ENCODE peak calls at places on chromosomes 1 and 21, in nine cellular contexts. F is stimulated activated CD4-positive, alpha-beta T cell treated with anti-CD3 and anti-CD28 coated beads, Interleukin-4, amount 100 ng/mL, for 48 hours; Z is HEK293T; E is cardiac muscle cell; G is activated naive CD4-positive, alpha-beta T cell; V is HFFc6; N is retinal pigment epithelial cell; B is uterus; J is NT2/D1. P is an unnamed sample.

GRCh38 chr1:234941711-234942320 is 186.8 kb downstream of the TOMM20 start:
- DNase-seq in F (no peak), Z (no peak), E (no peak), G (no peak), V (peak; percentile 26), N (no peak), B (no peak), J (no peak), P (no peak)

GRCh38 chr1:1210726-1211540 is 3.0 kb downstream of the TNFRSF4 start:
- DNase-seq in F (no peak), Z (no peak), E (no peak), G (no peak), V (no peak), N (no peak), B (no peak), J (no peak), P (no peak)

GRCh38 chr21:17612023-17612564 is 607 bp downstream of the BTG3 start:
- DNase-seq in F (peak; percentile 15), Z (no peak), E (peak; percentile 21), G (no peak), V (peak; percentile 4), N (no peak), B (peak; percentile 35), J (peak; percentile 43), P (no peak)

GRCh38 chr1:242219905-242220304 is 221.0 kb upstream of the MAP1LC3C start:
- DNase-seq in F (no peak), Z (no peak), E (no peak), G (no peak), V (no peak), N (no peak), B (no peak), J (no peak), P (no peak)

GRCh38 chr1:153626929-153627796 is at the start of gene S100A13:
- DNase-seq in F (no peak), Z (peak; percentile 94), E (peak; percentile 97), G (no peak), V (peak; percentile 97), N (peak; percentile 87), B (peak; percentile 84), J (peak; percentile 99), P (peak; percentile 97)

GRCh38 chr1:184624051-184624450 is 130.6 kb downstream of the EDEM3 start:
- DNase-seq in F (no peak), Z (no peak), E (no peak), G (no peak), V (no peak), N (no peak), B (no peak), J (no peak), P (no peak)

GRCh38 chr1:9825101-9826074 is 1.6 kb upstream of the CLSTN1 start:
- DNase-seq in F (no peak), Z (peak; percentile 45), E (peak; percentile 15), G (no peak), V (peak; percentile 65), N (no peak), B (peak; percentile 84), J (peak; percentile 40), P (peak; percentile 57)

GRCh38 chr1:21904725-21905520 is 32.2 kb downstream of the HSPG2 start:
- DNase-seq in F (peak; percentile 16), Z (no peak), E (no peak), G (no peak), V (peak; percentile 76), N (peak; percentile 92), B (peak; percentile 85), J (no peak), P (peak; percentile 93)

GRCh38 chr1:67788251-67788796 is 44.9 kb downstream of the GNG12 start:
- DNase-seq in F (no peak), Z (no peak), E (no peak), G (no peak), V (no peak), N (no peak), B (no peak), J (no peak), P (no peak)

GRCh38 chr1:30322859-30323257 is 400.5 kb downstream of the MATN1 start:
- DNase-seq in F (no peak), Z (no peak), E (no peak), G (no peak), V (no peak), N (no peak), B (no peak), J (no peak), P (no peak)

GRCh38 chr1:205369621-205370230 is 13.0 kb upstream of the KLHDC8A start:
- DNase-seq in F (no peak), Z (no peak), E (no peak), G (no peak), V (no peak), N (no peak), B (no peak), J (no peak), P (no peak)

GRCh38 chr1:53592985-53593757 is 134.0 kb downstream of the DMRTB1 start:
- DNase-seq in F (no peak), Z (no peak), E (no peak), G (no peak), V (no peak), N (no peak), B (no peak), J (no peak), P (no peak)

GRCh38 chr1:115240321-115240720 is 97.7 kb downstream of the NGF start:
- DNase-seq in F (no peak), Z (no peak), E (no peak), G (no peak), V (peak; percentile 75), N (no peak), B (no peak), J (no peak), P (no peak)

GRCh38 chr1:234921266-234922062 is 207.2 kb downstream of the TOMM20 start:
- DNase-seq in F (no peak), Z (no peak), E (no peak), G (no peak), V (peak; percentile 84), N (peak; percentile 63), B (peak; percentile 62), J (no peak), P (no peak)

GRCh38 chr1:45306319-45306718 is 20.4 kb upstream of the HPDL start:
- DNase-seq in F (no peak), Z (no peak), E (no peak), G (no peak), V (no peak), N (no peak), B (no peak), J (no peak), P (no peak)

GRCh38 chr1:216430744-216431143 is 7.5 kb upstream of the USH2A start:
- DNase-seq in F (no peak), Z (no peak), E (no peak), G (no peak), V (no peak), N (no peak), B (no peak), J (no peak), P (no peak)

GRCh38 chr1:205449254-205449749 is 6.5 kb downstream of the BLACAT1 start:
- DNase-seq in F (no peak), Z (no peak), E (no peak), G (no peak), V (no peak), N (no peak), B (no peak), J (no peak), P (no peak)

GRCh38 chr1:234616644-234617043 is 6.7 kb upstream of the IRF2BP2 start:
- DNase-seq in F (no peak), Z (no peak), E (no peak), G (no peak), V (no peak), N (no peak), B (no peak), J (no peak), P (peak; percentile 28)

GRCh38 chr1:204484948-204485347 is 9.7 kb downstream of the PIK3C2B start:
- DNase-seq in F (no peak), Z (no peak), E (no peak), G (no peak), V (no peak), N (no peak), B (no peak), J (no peak), P (no peak)

GRCh38 chr1:89126602-89127001 is 688 bp upstream of the GBP2 start:
- DNase-seq in F (no peak), Z (no peak), E (no peak), G (no peak), V (no peak), N (no peak), B (no peak), J (no peak), P (peak; percentile 24)

GRCh38 chr1:77469311-77469710 is 187.5 kb downstream of the AK5 start:
- DNase-seq in F (no peak), Z (no peak), E (no peak), G (no peak), V (no peak), N (no peak), B (no peak), J (no peak), P (no peak)

GRCh38 chr21:29424728-29425127 is 126.0 kb downstream of the BACH1 start:
- DNase-seq in F (no peak), Z (no peak), E (no peak), G (no peak), V (no peak), N (no peak), B (no peak), J (no peak), P (no peak)

GRCh38 chr1:163824006-163824405 is 502.3 kb downstream of the NUF2 start:
- DNase-seq in F (no peak), Z (no peak), E (no peak), G (no peak), V (peak; percentile 91), N (peak; percentile 26), B (peak; percentile 28), J (no peak), P (peak; percentile 88)

GRCh38 chr1:67347688-67348472 is 40.2 kb downstream of the IL12RB2 start:
- DNase-seq in F (no peak), Z (peak; percentile 84), E (peak; percentile 70), G (no peak), V (peak; percentile 36), N (no peak), B (peak; percentile 20), J (peak; percentile 74), P (peak; percentile 69)

GRCh38 chr1:168101336-168101735 is 35.4 kb downstream of the GPR161 start:
- DNase-seq in F (no peak), Z (no peak), E (no peak), G (no peak), V (no peak), N (no peak), B (no peak), J (no peak), P (no peak)

GRCh38 chr1:159953866-159954515 is at the start of gene SLAMF9:
- DNase-seq in F (no peak), Z (no peak), E (no peak), G (no peak), V (peak; percentile 10), N (no peak), B (no peak), J (no peak), P (no peak)